ENCODE peak calls at places on chromosomes 1 and 21, in four cellular contexts. J, I, F and T are unnamed samples.

GRCh38 chr1:226635456-226635941 is 86.9 kb downstream of the STUM start:
- DNase-seq in J (no peak), I (no peak), F (no peak), T (peak)

GRCh38 chr1:211928993-211929637 is 98.6 kb upstream of the LPGAT1 start:
- DNase-seq in J (peak), I (peak), F (no peak), T (no peak)

GRCh38 chr21:45003331-45004058 is 63.7 kb downstream of the SLX9 start:
- DNase-seq in J (no peak), I (no peak), F (no peak), T (no peak)

GRCh38 chr1:93694039-93694438 is 12.4 kb upstream of the BCAR3 start:
- DNase-seq in J (no peak), I (no peak), F (no peak), T (no peak)

GRCh38 chr1:212601524-212601923 is 7.0 kb upstream of the ATF3 start:
- DNase-seq in J (no peak), I (no peak), F (no peak), T (no peak)

GRCh38 chr1:157045251-157046218 is at the start of gene ARHGEF11:
- DNase-seq in J (peak), I (peak), F (peak), T (peak)

GRCh38 chr1:167441222-167441621 is 77.1 kb downstream of the CD247 start:
- DNase-seq in J (no peak), I (no peak), F (no peak), T (no peak)

GRCh38 chr1:243939167-243939848 is 89.3 kb upstream of the AKT3 start:
- DNase-seq in J (peak), I (peak), F (peak), T (no peak)

GRCh38 chr1:31668303-31668883 is 23.7 kb upstream of the PEF1 start:
- DNase-seq in J (no peak), I (no peak), F (no peak), T (no peak)

GRCh38 chr1:22930235-22930912 is 42.3 kb downstream of the LACTBL1 start:
- DNase-seq in J (peak), I (peak), F (peak), T (no peak)

GRCh38 chr1:240987928-240988327 is 369.1 kb downstream of the RGS7 start:
- DNase-seq in J (no peak), I (no peak), F (peak), T (no peak)

GRCh38 chr1:109112056-109112651 is 1.8 kb upstream of the ELAPOR1 start:
- DNase-seq in J (peak), I (peak), F (peak), T (no peak)

GRCh38 chr1:215397106-215397505 is 170.0 kb upstream of the KCTD3 start:
- DNase-seq in J (no peak), I (no peak), F (no peak), T (no peak)

GRCh38 chr1:167694691-167695090 is 27.1 kb upstream of the MPZL1 start:
- DNase-seq in J (no peak), I (no peak), F (no peak), T (no peak)

GRCh38 chr1:19676438-19676922 is 11.8 kb downstream of the HTR6 start:
- DNase-seq in J (peak), I (peak), F (peak), T (no peak)

GRCh38 chr1:2985121-2985561 is 36.1 kb upstream of the ACTRT2 start:
- DNase-seq in J (no peak), I (no peak), F (no peak), T (no peak)

GRCh38 chr1:8392522-8392921 is 74.6 kb downstream of the SLC45A1 start:
- DNase-seq in J (no peak), I (peak), F (no peak), T (no peak)

GRCh38 chr1:197392541-197392940 is 124.5 kb downstream of the CRB1 start:
- DNase-seq in J (no peak), I (no peak), F (no peak), T (no peak)

GRCh38 chr1:53368314-53369033 is 40.6 kb upstream of the LRP8 start:
- DNase-seq in J (no peak), I (no peak), F (no peak), T (peak)

GRCh38 chr1:219533280-219533679 is 79.6 kb downstream of the ZC3H11B start:
- DNase-seq in J (peak), I (peak), F (peak), T (no peak)

GRCh38 chr1:162062542-162063015 is 6.9 kb upstream of the NOS1AP start:
- DNase-seq in J (peak), I (peak), F (peak), T (no peak)

GRCh38 chr1:100323428-100324106 is 28.7 kb upstream of the CDC14A start:
- DNase-seq in J (no peak), I (peak), F (no peak), T (no peak)

GRCh38 chr1:84006574-84006973 is 7.6 kb upstream of the TTLL7 start:
- DNase-seq in J (no peak), I (no peak), F (no peak), T (no peak)

GRCh38 chr21:15080504-15080903 is 15.7 kb upstream of the NRIP1 start:
- DNase-seq in J (no peak), I (no peak), F (no peak), T (no peak)

GRCh38 chr1:175221548-175222175 is 29.1 kb upstream of the KIAA0040 start:
- DNase-seq in J (no peak), I (peak), F (no peak), T (no peak)

GRCh38 chr21:26522704-26523103 is 50.4 kb downstream of the CYYR1 start:
- DNase-seq in J (no peak), I (no peak), F (no peak), T (no peak)

GRCh38 chr1:108719654-108720435 is 7.1 kb downstream of the FNDC7 start:
- DNase-seq in J (peak), I (peak), F (peak), T (no peak)

GRCh38 chr1:172476218-172476811 is 32.4 kb upstream of the PIGC start:
- DNase-seq in J (no peak), I (no peak), F (no peak), T (no peak)

GRCh38 chr1:45442272-45442671 is 48.7 kb downstream of the TESK2 start:
- DNase-seq in J (peak), I (peak), F (peak), T (no peak)

GRCh38 chr1:13570924-13571323 is 12.7 kb upstream of the PDPN start:
- DNase-seq in J (no peak), I (no peak), F (no peak), T (no peak)

GRCh38 chr21:39908265-39908923 is 41.2 kb downstream of the PCP4 start:
- DNase-seq in J (no peak), I (no peak), F (no peak), T (no peak)

GRCh38 chr21:39913651-39914145 is 46.5 kb downstream of the PCP4 start:
- DNase-seq in J (no peak), I (no peak), F (no peak), T (no peak)

GRCh38 chr21:39911792-39912191 is 44.6 kb downstream of the PCP4 start:
- DNase-seq in J (no peak), I (no peak), F (no peak), T (no peak)

GRCh38 chr21:39915881-39916280 is 48.6 kb downstream of the PCP4 start:
- DNase-seq in J (no peak), I (no peak), F (peak), T (no peak)

DNA sequence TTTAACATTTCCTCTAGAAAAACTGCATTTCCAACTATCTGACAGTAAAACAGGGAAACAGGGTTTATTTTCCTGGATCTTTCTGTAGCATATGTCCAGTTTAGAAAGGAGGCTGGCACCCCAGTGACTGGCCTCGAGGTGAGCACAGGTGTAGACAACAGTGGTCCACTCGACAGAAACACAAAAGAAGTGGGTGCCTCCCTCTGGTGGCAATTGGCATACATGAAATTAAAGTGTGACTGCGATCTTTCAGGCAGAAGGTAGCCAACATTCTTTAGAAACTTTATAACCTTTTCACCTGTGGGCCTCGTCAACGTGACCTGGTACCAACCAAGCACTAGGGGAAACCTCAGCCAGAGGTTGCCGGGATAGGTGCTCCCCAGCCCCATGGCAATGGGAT is 44.0 kb downstream of the PCP4 start:
- DNase-seq in J (no peak), I (no peak), F (no peak), T (no peak)
- TF ChIP-seq CTCF in J (no peak), I (no peak), F (no peak), T (no peak)

DNA sequence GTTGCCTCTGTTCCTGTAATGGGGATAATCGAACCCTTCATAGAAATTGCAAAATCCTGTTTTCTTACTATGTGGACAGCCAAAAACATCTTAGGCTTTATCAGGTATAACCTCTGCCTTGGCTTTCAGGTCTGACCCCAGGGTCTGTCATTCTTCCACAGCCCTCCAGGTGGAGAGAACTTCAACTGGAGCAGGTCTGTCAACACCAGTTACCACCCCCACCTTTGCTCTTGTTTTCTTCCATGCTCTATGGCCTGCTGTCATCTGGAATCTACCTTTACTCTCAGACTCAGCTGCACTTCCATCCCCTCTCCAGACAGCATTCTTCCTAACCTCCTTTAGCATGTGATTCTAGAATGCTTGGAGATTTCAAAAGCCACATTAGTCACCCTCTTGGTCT is 10.4 kb upstream of the GJA9 start:
- DNase-seq in J (no peak), I (no peak), F (no peak), T (no peak)
- TF ChIP-seq CTCF in J (no peak), I (no peak), F (peak), T (no peak)

GRCh38 chr1:25148673-25149300 is 83.5 kb downstream of the SYF2 start:
- DNase-seq in J (peak), I (peak), F (no peak), T (no peak)
- TF ChIP-seq CTCF in J (peak), I (peak), F (peak), T (no peak)

GRCh38 chr1:186297439-186297838 is 77.6 kb downstream of the TPR start:
- DNase-seq in J (peak), I (no peak), F (no peak), T (no peak)
- TF ChIP-seq CTCF in J (peak), I (no peak), F (no peak), T (no peak)

GRCh38 chr1:184954232-184954995 is 19.9 kb downstream of the NIBAN1 start:
- DNase-seq in J (no peak), I (peak), F (no peak), T (no peak)
- TF ChIP-seq CTCF in J (peak), I (no peak), F (no peak), T (no peak)

GRCh38 chr1:221783936-221784335 is 42.0 kb upstream of the DUSP10 start:
- DNase-seq in J (no peak), I (no peak), F (no peak), T (no peak)
- TF ChIP-seq CTCF in J (no peak), I (no peak), F (no peak), T (no peak)

GRCh38 chr1:33500547-33500946 is 28.1 kb downstream of the ZSCAN20 start:
- DNase-seq in J (no peak), I (no peak), F (no peak), T (no peak)
- TF ChIP-seq CTCF in J (peak), I (no peak), F (peak), T (no peak)